ENCODE peak calls at places on chromosomes 13 and 19, in four cellular contexts. N is mammary epithelial cell, H is mesenchymal stem cell, U is uterus. B is an unnamed sample.

GRCh38 chr19:49881672-49882394 is 4.3 kb downstream of the TBC1D17 start:
- DNase-seq in N (no peak), H (no peak), U (no peak), B (no peak)

GRCh38 chr13:102172406-102172805 is 229.4 kb downstream of the FGF14 start:
- DNase-seq in N (no peak), H (no peak), U (no peak), B (no peak)

GRCh38 chr19:574658-575526 is 2.5 kb downstream of the BSG start:
- DNase-seq in N (no peak), H (peak), U (no peak), B (no peak)

GRCh38 chr19:15173746-15174404 is 26.9 kb downstream of the NOTCH3 start:
- DNase-seq in N (peak), H (no peak), U (no peak), B (no peak)

GRCh38 chr19:38726761-38727301 is 17.4 kb downstream of the CAPN12 start:
- DNase-seq in N (no peak), H (no peak), U (peak), B (no peak)

GRCh38 chr13:33108620-33109019 is 92.4 kb downstream of the KL start:
- DNase-seq in N (no peak), H (no peak), U (no peak), B (no peak)

GRCh38 chr19:43820098-43820860 is 6.8 kb upstream of the ZNF283 start:
- DNase-seq in N (peak), H (no peak), U (peak), B (peak)

GRCh38 chr19:14139944-14140343 is 3.6 kb upstream of the ASF1B start:
- DNase-seq in N (no peak), H (peak), U (no peak), B (no peak)

GRCh38 chr13:91907398-91907797 is 509.0 kb downstream of the GPC5 start:
- DNase-seq in N (no peak), H (no peak), U (no peak), B (no peak)

GRCh38 chr19:7522923-7523667 is 671 bp downstream of the MCOLN1 start:
- DNase-seq in N (no peak), H (peak), U (no peak), B (no peak)

GRCh38 chr19:15430526-15431120 is 11.8 kb upstream of the AKAP8L start:
- DNase-seq in N (no peak), H (no peak), U (no peak), B (no peak)

GRCh38 chr19:2554856-2555255 is 78.9 kb downstream of the GADD45B start:
- DNase-seq in N (no peak), H (no peak), U (peak), B (no peak)

GRCh38 chr13:36282818-36283432 is 14.7 kb downstream of the CCDC169 start:
- DNase-seq in N (peak), H (peak), U (no peak), B (no peak)

GRCh38 chr19:23943411-23943810 is 28.7 kb downstream of the ZNF726 start:
- DNase-seq in N (no peak), H (no peak), U (no peak), B (no peak)

GRCh38 chr13:99548448-99548847 is 47.2 kb downstream of the TM9SF2 start:
- DNase-seq in N (no peak), H (no peak), U (no peak), B (no peak)

GRCh38 chr13:34006011-34006410 is 188.1 kb downstream of the RFC3 start:
- DNase-seq in N (no peak), H (no peak), U (no peak), B (no peak)

GRCh38 chr13:50285283-50285682 is 270.0 kb downstream of the KCNRG start:
- DNase-seq in N (no peak), H (no peak), U (no peak), B (no peak)

GRCh38 chr19:43883864-43884263 is 51.2 kb downstream of the ZNF45 start:
- DNase-seq in N (no peak), H (no peak), U (no peak), B (no peak)

GRCh38 chr13:42544246-42544915 is 29.6 kb upstream of the TNFSF11 start:
- DNase-seq in N (peak), H (peak), U (no peak), B (no peak)

GRCh38 chr13:95296326-95296939 is 4.8 kb downstream of the ABCC4 start:
- DNase-seq in N (peak), H (no peak), U (no peak), B (no peak)

GRCh38 chr13:98524391-98524790 is 52.5 kb downstream of the STK24 start:
- DNase-seq in N (no peak), H (no peak), U (no peak), B (no peak)

GRCh38 chr19:44684892-44685847 is 13.8 kb upstream of the CEACAM16 start:
- DNase-seq in N (peak), H (peak), U (peak), B (no peak)

GRCh38 chr13:94174009-94174408 is 305.5 kb downstream of the DCT start:
- DNase-seq in N (no peak), H (no peak), U (no peak), B (no peak)

GRCh38 chr13:108933061-108933460 is 303.6 kb downstream of the MYO16 start:
- DNase-seq in N (no peak), H (no peak), U (no peak), B (no peak)

GRCh38 chr19:9914001-9914314 is 22.4 kb downstream of the OLFM2 start:
- DNase-seq in N (no peak), H (no peak), U (no peak), B (no peak)

GRCh38 chr13:48562296-48563066 is 29.6 kb upstream of the RCBTB2 start:
- DNase-seq in N (peak), H (no peak), U (no peak), B (no peak)

GRCh38 chr13:27465611-27466010 is 15.2 kb upstream of the MTIF3 start:
- DNase-seq in N (no peak), H (no peak), U (no peak), B (no peak)

DNA sequence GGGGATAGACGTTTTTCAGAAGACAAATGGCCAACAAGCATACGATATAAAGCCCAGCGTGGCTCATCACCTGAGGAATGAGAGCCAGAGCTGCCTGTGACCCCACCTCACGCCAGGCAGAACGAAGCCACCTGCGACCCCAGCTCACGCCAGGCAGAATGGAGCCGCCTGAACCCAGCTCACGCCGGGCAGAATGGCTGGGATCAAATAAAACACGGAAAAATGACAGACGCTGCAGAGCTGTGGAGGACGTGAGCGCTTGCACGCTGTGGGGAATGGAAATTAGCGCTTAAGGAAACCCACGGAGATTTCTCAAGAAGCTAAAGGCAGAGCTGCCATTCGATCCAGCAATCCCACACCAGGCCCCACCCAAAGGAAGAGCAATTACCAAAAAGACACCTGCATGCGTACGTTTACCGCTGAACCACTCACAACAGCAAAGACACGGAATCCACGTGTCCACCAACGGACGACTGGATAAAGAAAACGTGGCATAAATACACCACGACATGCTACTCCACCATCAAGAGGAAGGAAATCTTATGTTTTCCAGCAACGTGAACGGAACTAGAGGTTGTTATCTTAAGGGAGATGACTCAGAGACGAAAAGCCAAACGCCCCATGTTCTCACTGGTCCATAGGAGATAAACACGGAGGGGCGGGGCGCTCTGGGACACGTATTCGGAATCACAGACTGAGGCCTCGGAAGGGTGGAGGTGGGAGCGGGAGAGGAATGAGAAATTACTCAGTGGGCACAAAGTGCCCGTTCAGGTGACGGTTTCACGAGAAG is 30.7 kb upstream of the C13orf46 start:
- DNase-seq in N (no peak), H (peak), U (no peak), B (no peak)
- H3K27ac ChIP-seq in N (no peak), H (peak), U (no peak), B (no peak)

GRCh38 chr19:35122687-35123551 is 7.3 kb downstream of the FXYD3 start:
- DNase-seq in N (peak), H (no peak), U (no peak), B (no peak)

GRCh38 chr19:35125746-35126623 is 8.9 kb downstream of the LGI4 start:
- DNase-seq in N (peak), H (no peak), U (no peak), B (no peak)

GRCh38 chr19:35125270-35125717 is 9.6 kb downstream of the LGI4 start:
- DNase-seq in N (no peak), H (no peak), U (no peak), B (no peak)

GRCh38 chr19:35124098-35125060 is 8.8 kb downstream of the FXYD3 start:
- DNase-seq in N (peak), H (no peak), U (peak), B (peak)

DNA sequence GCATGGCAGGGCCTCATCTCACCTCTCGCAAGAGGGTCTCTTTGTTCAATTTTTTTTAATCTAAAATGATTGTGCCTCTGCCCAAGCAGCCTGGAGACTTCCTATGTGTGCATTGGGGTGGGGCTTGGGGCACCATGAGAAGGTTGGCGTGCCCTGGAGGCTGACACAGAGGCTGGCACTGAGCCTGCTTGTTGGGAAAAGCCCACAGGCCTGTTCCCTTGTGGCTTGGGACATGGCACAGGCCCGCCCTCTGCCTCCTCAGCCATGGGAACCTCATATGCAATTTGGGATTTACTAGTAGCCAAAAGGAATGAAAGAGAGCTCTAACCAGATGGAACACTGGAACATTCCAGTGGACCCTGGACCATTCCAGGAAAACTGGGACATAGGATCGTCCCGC is 8.0 kb downstream of the FXYD3 start:
- DNase-seq in N (peak), H (no peak), U (peak), B (no peak)
- H3K27ac ChIP-seq in N (peak), H (no peak), U (peak), B (peak)

GRCh38 chr19:42569193-42569592 is 25.5 kb downstream of the CEACAM8 start:
- DNase-seq in N (no peak), H (no peak), U (no peak), B (no peak)

GRCh38 chr19:42571136-42571535 is 23.6 kb downstream of the CEACAM8 start:
- DNase-seq in N (no peak), H (no peak), U (no peak), B (no peak)

GRCh38 chr19:42563352-42564210 is 31.1 kb downstream of the CEACAM8 start:
- DNase-seq in N (peak), H (peak), U (no peak), B (no peak)

GRCh38 chr19:42568006-42568405 is 26.7 kb downstream of the CEACAM8 start:
- DNase-seq in N (no peak), H (no peak), U (no peak), B (no peak)

GRCh38 chr19:42567567-42567966 is 27.2 kb downstream of the CEACAM8 start:
- DNase-seq in N (no peak), H (no peak), U (no peak), B (no peak)
- H3K27ac ChIP-seq in N (no peak), H (no peak), U (no peak), B (no peak)

GRCh38 chr19:18876865-18877264 is 19.1 kb downstream of the CERS1 start:
- DNase-seq in N (no peak), H (no peak), U (no peak), B (no peak)

GRCh38 chr19:18881491-18881890 is 14.5 kb downstream of the CERS1 start:
- DNase-seq in N (no peak), H (no peak), U (no peak), B (no peak)

GRCh38 chr19:18878058-18878797 is 17.7 kb downstream of the CERS1 start:
- DNase-seq in N (no peak), H (no peak), U (no peak), B (no peak)

GRCh38 chr19:18878858-18879578 is 16.9 kb downstream of the CERS1 start:
- DNase-seq in N (no peak), H (no peak), U (no peak), B (no peak)

DNA sequence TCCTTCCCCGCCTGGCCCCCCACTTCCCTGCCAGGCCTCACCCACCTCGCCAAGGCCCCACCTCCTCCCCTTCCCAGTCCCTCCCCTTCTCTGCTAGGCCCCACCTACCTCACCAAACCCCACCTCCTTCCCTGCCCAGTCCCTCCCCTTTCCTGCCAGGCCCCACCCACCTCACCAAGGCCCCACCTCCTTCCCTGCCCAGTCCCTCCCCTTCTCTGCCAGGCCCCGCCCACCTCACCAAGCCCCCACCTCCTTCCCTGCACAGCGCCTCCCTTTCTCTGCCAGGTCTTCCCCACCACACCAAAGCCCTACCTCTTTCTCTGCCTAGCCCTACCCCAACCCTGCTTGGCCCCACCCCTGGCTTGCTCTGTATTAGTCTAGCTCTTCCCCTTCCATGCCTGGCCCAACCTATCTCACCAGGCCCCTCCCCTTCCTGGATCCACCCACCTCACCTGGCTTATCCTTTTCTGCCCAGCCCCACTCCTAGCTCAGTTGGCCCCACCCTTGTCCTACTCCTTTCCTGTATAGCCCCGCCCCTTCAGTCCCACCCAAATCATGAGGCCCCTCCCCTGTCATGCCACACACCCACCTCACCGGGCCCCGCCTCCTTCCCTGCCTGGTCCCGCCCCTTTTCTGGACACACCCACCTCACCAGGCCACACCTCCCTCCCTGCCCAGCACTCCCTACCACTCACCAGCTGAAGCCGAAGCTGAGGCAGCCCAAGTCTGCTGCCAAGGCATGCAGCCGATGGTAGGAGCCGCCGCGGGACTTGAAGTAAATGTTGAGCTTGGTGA is 16.2 kb downstream of the CERS1 start:
- DNase-seq in N (peak), H (no peak), U (no peak), B (no peak)
- H3K27ac ChIP-seq in N (no peak), H (no peak), U (no peak), B (no peak)

GRCh38 chr19:46404039-46404883 is 9.1 kb downstream of the CCDC8 start:
- DNase-seq in N (no peak), H (peak), U (peak), B (no peak)

GRCh38 chr19:46407891-46408426 is 5.4 kb downstream of the CCDC8 start:
- DNase-seq in N (no peak), H (no peak), U (no peak), B (no peak)

GRCh38 chr19:46408611-46409039 is 4.7 kb downstream of the CCDC8 start:
- DNase-seq in N (no peak), H (peak), U (peak), B (peak)

GRCh38 chr19:46402725-46403124 is 10.6 kb downstream of the CCDC8 start:
- DNase-seq in N (no peak), H (no peak), U (no peak), B (no peak)

DNA sequence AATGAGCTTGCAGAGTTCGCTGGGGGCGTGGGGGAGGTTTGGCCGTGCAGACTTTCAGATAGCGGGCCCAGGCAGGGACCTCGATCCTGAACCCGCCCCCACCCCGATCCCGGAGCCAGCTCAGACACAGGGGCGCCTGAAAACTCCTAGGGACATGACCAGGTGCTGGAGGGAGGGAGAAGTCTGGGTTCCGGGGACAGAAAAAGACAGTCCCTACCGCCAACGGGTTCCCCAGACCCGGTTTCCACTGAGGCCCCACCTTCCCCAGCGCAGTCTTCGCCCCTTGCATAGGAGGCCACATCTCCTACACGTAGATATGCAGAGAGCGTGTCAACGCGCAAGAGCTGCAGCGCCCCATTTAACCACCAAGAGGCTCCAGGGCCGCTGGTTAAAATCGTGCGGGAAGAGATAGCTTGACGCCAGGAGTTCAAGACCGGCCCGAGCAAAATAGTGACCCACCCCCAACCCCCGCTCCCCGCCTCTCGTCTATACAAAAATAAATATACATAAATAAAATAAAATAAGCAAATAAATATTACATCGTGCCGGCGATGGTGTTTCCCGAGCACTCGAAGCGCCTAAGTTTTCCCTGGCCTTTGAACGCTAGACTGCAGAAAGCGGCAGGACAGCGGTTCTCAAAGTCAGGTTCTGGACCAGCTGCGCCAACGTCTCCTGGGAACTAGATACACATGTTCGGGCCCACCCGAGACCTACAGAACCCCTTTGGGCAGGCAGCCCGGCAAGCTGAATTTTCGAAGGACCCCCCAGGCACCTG is 8.3 kb downstream of the CCDC8 start:
- DNase-seq in N (no peak), H (no peak), U (no peak), B (no peak)
- H3K27ac ChIP-seq in N (no peak), H (no peak), U (peak), B (peak)

DNA sequence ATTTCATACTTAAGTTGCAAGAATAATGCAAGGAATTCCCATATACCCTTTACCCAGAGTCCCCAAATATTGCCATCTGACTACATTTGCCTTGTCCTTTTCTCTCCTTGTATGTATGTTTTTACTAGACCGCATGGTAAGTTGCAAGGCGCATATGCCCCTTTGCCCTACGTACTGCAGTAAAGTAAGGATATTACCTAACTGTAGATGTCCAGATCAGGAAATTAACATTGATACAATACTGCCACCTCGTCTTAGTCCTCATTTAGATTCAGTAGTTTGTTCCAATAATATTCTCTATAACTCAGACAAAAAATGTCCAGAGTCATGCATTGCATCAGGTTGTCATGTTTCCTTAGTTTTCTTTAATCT is 9.3 kb downstream of the SAFB start:
- DNase-seq in N (no peak), H (no peak), U (no peak), B (no peak)
- H3K27ac ChIP-seq in N (no peak), H (no peak), U (peak), B (no peak)

B was measured in caudate nucleus.